ENCODE peak calls at places on chromosomes 13 and 19, in five cellular contexts. One of them, this sample, is unnamed.
A peak's percentile ranks its signal among the peaks of the same experiment; 100 is the strongest.

GRCh38 chr13:91817250-91817649 is 418.8 kb downstream of the GPC5 start:
- DNase-seq in body of pancreas: no peak
- DNase-seq in endodermal cell: no peak
- DNase-seq in K562: peak; percentile 38
- DNase-seq in CD4-positive, alpha-beta memory T cell: no peak
- DNase-seq in this sample: no peak

GRCh38 chr19:30388327-30388726 is 16.1 kb downstream of the ZNF536 start:
- DNase-seq in body of pancreas: no peak
- DNase-seq in endodermal cell: no peak
- DNase-seq in K562: no peak
- DNase-seq in CD4-positive, alpha-beta memory T cell: no peak
- DNase-seq in this sample: no peak

GRCh38 chr13:101527130-101527529 is 74.7 kb downstream of the ITGBL1 start:
- DNase-seq in body of pancreas: no peak
- DNase-seq in endodermal cell: no peak
- DNase-seq in K562: no peak
- DNase-seq in CD4-positive, alpha-beta memory T cell: no peak
- DNase-seq in this sample: no peak

GRCh38 chr19:1153891-1154730 is 20.0 kb downstream of the SBNO2 start:
- DNase-seq in body of pancreas: no peak
- DNase-seq in endodermal cell: no peak
- DNase-seq in K562: no peak
- DNase-seq in CD4-positive, alpha-beta memory T cell: no peak
- DNase-seq in this sample: no peak

GRCh38 chr13:44755872-44756271 is 179.7 kb upstream of the TSC22D1 start:
- DNase-seq in body of pancreas: no peak
- DNase-seq in endodermal cell: no peak
- DNase-seq in K562: no peak
- DNase-seq in CD4-positive, alpha-beta memory T cell: no peak
- DNase-seq in this sample: no peak

GRCh38 chr13:108957369-108958012 is 328.1 kb downstream of the MYO16 start:
- DNase-seq in body of pancreas: no peak
- DNase-seq in endodermal cell: no peak
- DNase-seq in K562: no peak
- DNase-seq in CD4-positive, alpha-beta memory T cell: no peak
- DNase-seq in this sample: no peak

GRCh38 chr19:834216-834615 is 6.6 kb downstream of the AZU1 start:
- DNase-seq in body of pancreas: no peak
- DNase-seq in endodermal cell: no peak
- DNase-seq in K562: no peak
- DNase-seq in CD4-positive, alpha-beta memory T cell: no peak
- DNase-seq in this sample: no peak

GRCh38 chr13:94481966-94482365 is 2.5 kb upstream of the DCT start:
- DNase-seq in body of pancreas: no peak
- DNase-seq in endodermal cell: no peak
- DNase-seq in K562: no peak
- DNase-seq in CD4-positive, alpha-beta memory T cell: no peak
- DNase-seq in this sample: peak; percentile 53

GRCh38 chr13:105202384-105202783 is 1333.1 kb downstream of the EFNB2 start:
- DNase-seq in body of pancreas: no peak
- DNase-seq in endodermal cell: no peak
- DNase-seq in K562: no peak
- DNase-seq in CD4-positive, alpha-beta memory T cell: no peak
- DNase-seq in this sample: no peak

GRCh38 chr13:112969692-112970338 is 801 bp downstream of the MCF2L start:
- DNase-seq in body of pancreas: no peak
- DNase-seq in endodermal cell: no peak
- DNase-seq in K562: no peak
- DNase-seq in CD4-positive, alpha-beta memory T cell: no peak
- DNase-seq in this sample: peak; percentile 32

GRCh38 chr13:38898481-38898880 is 92.2 kb downstream of the STOML3 start:
- DNase-seq in body of pancreas: no peak
- DNase-seq in endodermal cell: no peak
- DNase-seq in K562: no peak
- DNase-seq in CD4-positive, alpha-beta memory T cell: no peak
- DNase-seq in this sample: no peak
- H3K27ac ChIP-seq in body of pancreas: no peak overlapping the region
- H3K27ac ChIP-seq in endodermal cell: no peak overlapping the region
- H3K27ac ChIP-seq in K562: no peak overlapping the region
- H3K27ac ChIP-seq in CD4-positive, alpha-beta memory T cell: no peak overlapping the region
- H3K27ac ChIP-seq in this sample: no peak overlapping the region

DNA sequence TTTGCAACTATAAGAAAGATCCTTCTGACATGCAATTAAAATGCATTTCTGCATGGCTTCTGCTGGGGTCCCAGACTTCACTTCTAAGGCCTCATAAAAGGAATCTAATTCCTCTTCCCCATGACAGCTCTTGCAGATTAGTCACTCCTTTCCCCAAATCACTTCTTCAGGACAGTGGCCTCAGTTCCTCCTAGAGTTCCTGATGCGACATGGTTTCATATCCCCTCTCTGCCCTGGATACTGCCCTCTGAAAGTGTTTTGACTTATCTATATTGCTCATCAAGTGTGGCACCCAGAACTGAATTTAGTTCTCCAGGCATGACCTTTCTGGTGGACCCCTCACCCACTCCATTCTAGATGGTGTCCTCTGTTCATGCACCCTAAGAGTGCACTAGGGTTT is 238.1 kb downstream of the FOXO1 start:
- DNase-seq in body of pancreas: no peak
- DNase-seq in endodermal cell: no peak
- DNase-seq in K562: no peak
- DNase-seq in CD4-positive, alpha-beta memory T cell: no peak
- DNase-seq in this sample: no peak
- H3K27me3 ChIP-seq in body of pancreas: no peaks in the 10 kb centered on the region
- H3K27me3 ChIP-seq in endodermal cell: no peaks in the 10 kb centered on the region
- H3K27me3 ChIP-seq in K562: no peaks in the 10 kb centered on the region
- H3K27me3 ChIP-seq in CD4-positive, alpha-beta memory T cell: no peaks in the 10 kb centered on the region
- H3K27me3 ChIP-seq in this sample: no peaks in the 10 kb centered on the region

GRCh38 chr19:2511991-2512390 is 36.1 kb downstream of the GADD45B start:
- DNase-seq in body of pancreas: no peak
- DNase-seq in endodermal cell: no peak
- DNase-seq in K562: no peak
- DNase-seq in CD4-positive, alpha-beta memory T cell: no peak
- DNase-seq in this sample: no peak

GRCh38 chr19:2514981-2515518 is 39.1 kb downstream of the GADD45B start:
- DNase-seq in body of pancreas: no peak
- DNase-seq in endodermal cell: no peak
- DNase-seq in K562: no peak
- DNase-seq in CD4-positive, alpha-beta memory T cell: no peak
- DNase-seq in this sample: no peak

GRCh38 chr19:2509096-2509495 is 33.2 kb downstream of the GADD45B start:
- DNase-seq in body of pancreas: no peak
- DNase-seq in endodermal cell: no peak
- DNase-seq in K562: no peak
- DNase-seq in CD4-positive, alpha-beta memory T cell: no peak
- DNase-seq in this sample: peak; percentile 19

GRCh38 chr19:2512523-2513431 is 36.9 kb downstream of the GADD45B start:
- DNase-seq in body of pancreas: no peak
- DNase-seq in endodermal cell: no peak
- DNase-seq in K562: no peak
- DNase-seq in CD4-positive, alpha-beta memory T cell: no peak
- DNase-seq in this sample: peak; percentile 30

GRCh38 chr19:2511570-2511969 is 35.6 kb downstream of the GADD45B start:
- DNase-seq in body of pancreas: no peak
- DNase-seq in endodermal cell: no peak
- DNase-seq in K562: no peak
- DNase-seq in CD4-positive, alpha-beta memory T cell: no peak
- DNase-seq in this sample: no peak
- H3K4me1 ChIP-seq in body of pancreas: peaks cover 12% of the 10 kb centered on the region
- H3K4me1 ChIP-seq in endodermal cell: peaks cover 1% of the 10 kb centered on the region
- H3K4me1 ChIP-seq in K562: peaks cover 34% of the 10 kb centered on the region
- H3K4me1 ChIP-seq in CD4-positive, alpha-beta memory T cell: peaks cover 5% of the 10 kb centered on the region
- H3K4me1 ChIP-seq in this sample: no peaks in the 10 kb centered on the region

DNA sequence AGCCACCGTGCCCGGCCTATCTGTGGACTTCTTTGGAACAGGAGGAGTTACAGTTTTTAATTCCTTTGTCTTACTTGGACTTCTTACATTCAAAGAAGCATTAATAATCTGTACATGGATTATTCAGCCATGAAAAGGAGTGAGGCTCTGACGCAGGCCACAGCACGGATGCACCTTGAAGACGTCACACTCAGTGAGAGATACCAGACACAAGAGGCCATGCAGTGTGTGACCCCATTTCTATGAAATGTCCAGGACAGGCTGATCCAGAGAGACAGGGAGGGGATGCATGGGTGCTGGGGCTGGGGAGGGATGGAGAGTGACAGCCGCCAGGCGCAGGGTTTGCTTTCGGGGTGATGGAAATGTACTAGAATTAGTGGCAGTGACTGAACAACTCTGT is 25.5 kb downstream of the PIP5K1C start:
- DNase-seq in body of pancreas: no peak
- DNase-seq in endodermal cell: no peak
- DNase-seq in K562: no peak
- DNase-seq in CD4-positive, alpha-beta memory T cell: no peak
- DNase-seq in this sample: no peak
- H3K27ac ChIP-seq in body of pancreas: no peak overlapping the region
- H3K27ac ChIP-seq in endodermal cell: no peak overlapping the region
- H3K27ac ChIP-seq in K562: no peak overlapping the region
- H3K27ac ChIP-seq in CD4-positive, alpha-beta memory T cell: no peak overlapping the region
- H3K27ac ChIP-seq in this sample: no peak overlapping the region

This sample was measured in right cardiac atrium.